ENCODE peak calls at places on chromosome 7, in four cellular contexts. F, B, R and L are unnamed samples.

GRCh38 chr7:84647797-84648762 is 453.5 kb upstream of the SEMA3A start:
- DNase-seq in R (peak), F (no peak), B (peak), L (peak)

GRCh38 chr7:127231415-127231814 is 21.3 kb downstream of the GRM8 start:
- DNase-seq in F (no peak), R (no peak), B (no peak), L (no peak)

GRCh38 chr7:92758796-92759431 is 77.5 kb downstream of the CDK6 start:
- DNase-seq in R (no peak), B (peak), F (peak), L (no peak)

GRCh38 chr7:130426541-130426940 is 14.3 kb downstream of the CEP41 start:
- DNase-seq in F (no peak), R (no peak), B (no peak), L (peak)

GRCh38 chr7:134685250-134685649 is 38.6 kb downstream of the BPGM start:
- DNase-seq in B (no peak), R (no peak), F (no peak), L (peak)

GRCh38 chr7:155315977-155316376 is 18.3 kb downstream of the INSIG1 start:
- DNase-seq in R (no peak), B (no peak), F (no peak), L (no peak)

GRCh38 chr7:191105-192034 is 1.0 kb upstream of the FAM20C start:
- DNase-seq in F (peak), R (peak), B (peak), L (peak)

GRCh38 chr7:128809363-128809762 is 17.6 kb downstream of the CCDC136 start:
- DNase-seq in B (no peak), F (no peak), R (no peak), L (no peak)

GRCh38 chr7:127943541-127944521 is 87.4 kb downstream of the LRRC4 start:
- DNase-seq in R (peak), F (peak), B (peak), L (no peak)

GRCh38 chr7:81929386-81929785 is 159.5 kb upstream of the HGF start:
- DNase-seq in B (peak), R (no peak), F (no peak), L (no peak)

GRCh38 chr7:36651404-36651803 is 72.9 kb downstream of the AOAH start:
- DNase-seq in F (no peak), B (peak), R (peak), L (no peak)

GRCh38 chr7:117737882-117738281 is 135.4 kb downstream of the CTTNBP2 start:
- DNase-seq in F (no peak), B (no peak), R (no peak), L (no peak)

GRCh38 chr7:85001493-85002345 is 185.1 kb downstream of the SEMA3D start:
- DNase-seq in R (no peak), F (no peak), B (no peak), L (no peak)

GRCh38 chr7:44977304-44977858 is 1.4 kb downstream of the MYO1G start:
- DNase-seq in R (no peak), F (no peak), B (no peak), L (no peak)

GRCh38 chr7:81492910-81493309 is 276.9 kb downstream of the HGF start:
- DNase-seq in F (no peak), B (no peak), R (no peak), L (no peak)

GRCh38 chr7:44634839-44635591 is 28.6 kb downstream of the OGDH start:
- DNase-seq in B (no peak), F (no peak), R (no peak), L (peak)

GRCh38 chr7:5237286-5237685 is 45.5 kb upstream of the SLC29A4 start:
- DNase-seq in R (peak), F (no peak), B (peak), L (no peak)

GRCh38 chr7:74064696-74065095 is 18.9 kb upstream of the LIMK1 start:
- DNase-seq in B (no peak), R (no peak), F (no peak), L (no peak)

GRCh38 chr7:138089080-138089901 is 13.0 kb downstream of the AKR1D1 start:
- DNase-seq in B (peak), R (peak), F (no peak), L (no peak)

GRCh38 chr7:30433506-30433905 is 45.1 kb downstream of the NOD1 start:
- DNase-seq in R (no peak), B (no peak), F (no peak), L (no peak)

GRCh38 chr7:106717997-106718871 is 57.3 kb upstream of the CCDC71L start:
- DNase-seq in F (no peak), R (peak), B (peak), L (peak)

GRCh38 chr7:45469103-45469502 is 105.1 kb upstream of the ADCY1 start:
- DNase-seq in B (peak), R (no peak), F (no peak), L (no peak)

GRCh38 chr7:92994889-92995288 is 122.9 kb downstream of the SAMD9 start:
- DNase-seq in F (no peak), B (no peak), R (no peak), L (no peak)

GRCh38 chr7:44534501-44534900 is 6.6 kb downstream of the NPC1L1 start:
- DNase-seq in B (no peak), F (peak), R (peak), L (peak)

GRCh38 chr7:98135984-98136383 is 29.3 kb downstream of the LMTK2 start:
- DNase-seq in B (no peak), R (no peak), F (no peak), L (no peak)

GRCh38 chr7:1703475-1704325 is 33.6 kb downstream of the ELFN1 start:
- DNase-seq in R (no peak), F (peak), B (no peak), L (no peak)

GRCh38 chr7:107995184-107996071 is 7.5 kb downstream of the LAMB1 start:
- DNase-seq in B (peak), R (peak), F (peak), L (peak)

GRCh38 chr7:50725774-50726173 is 56.9 kb downstream of the GRB10 start:
- DNase-seq in B (no peak), R (no peak), F (no peak), L (peak)
- H3K4me3 ChIP-seq in B (no peak), R (no peak), F (no peak), L (no peak)

GRCh38 chr7:157685430-157686284 is 348.9 kb downstream of the DNAJB6 start:
- DNase-seq in R (no peak), B (no peak), F (peak), L (no peak)
- TF ChIP-seq EZH2 in R (no peak), B (peak), F (peak), L (no peak)

DNA sequence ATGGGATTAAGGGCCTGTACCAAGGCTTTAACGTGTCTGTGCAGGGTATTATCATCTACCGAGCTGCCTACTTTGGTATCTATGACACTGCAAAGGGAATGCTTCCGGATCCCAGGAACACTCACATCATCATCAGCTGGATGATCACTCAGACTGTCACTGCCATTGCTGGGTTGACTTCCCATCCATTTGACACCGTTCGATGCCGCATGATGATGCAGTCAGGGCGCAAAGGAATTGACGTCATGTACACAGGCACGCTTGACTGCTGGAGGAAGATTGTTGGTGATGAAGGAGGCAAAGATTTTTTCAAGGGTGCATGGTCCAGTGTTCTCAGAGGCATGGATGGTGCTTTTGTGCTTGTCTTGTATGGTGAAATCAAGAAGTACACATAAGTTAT is 18.2 kb downstream of the LSM5 start:
- DNase-seq in R (no peak), F (no peak), B (no peak), L (no peak)
- H3K4me2 ChIP-seq in R (no peak), F (no peak), B (no peak), L (no peak)

GRCh38 chr7:2927592-2927991 is 83.5 kb upstream of the GNA12 start:
- DNase-seq in R (no peak), B (no peak), F (no peak), L (no peak)
- H3K4me3 ChIP-seq in R (no peak), B (no peak), F (no peak), L (no peak)

DNA sequence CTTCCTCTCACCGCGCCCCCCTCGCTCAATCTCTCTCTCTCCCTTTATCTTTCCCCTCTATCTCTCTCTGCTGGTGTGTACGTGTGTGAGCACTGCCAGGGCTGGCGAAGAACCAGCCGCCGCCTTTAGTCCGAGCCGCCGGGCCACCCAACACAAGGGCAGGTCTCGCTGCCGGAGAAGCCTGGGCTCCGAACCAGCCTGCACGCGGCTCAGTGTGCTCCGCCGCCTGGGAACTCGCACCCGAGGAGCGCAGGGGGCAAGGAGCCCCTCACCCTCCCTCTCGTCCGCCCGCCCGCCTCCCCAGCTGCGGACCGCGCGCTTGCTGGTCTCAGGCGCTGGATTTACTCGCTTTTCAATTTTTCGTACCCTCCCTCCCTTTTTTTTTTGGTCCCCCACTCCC is 1.7 kb downstream of the NXPH1 start:
- DNase-seq in B (no peak), F (peak), R (no peak), L (no peak)
- TF ChIP-seq EZH2 in B (peak), F (peak), R (no peak), L (no peak)

GRCh38 chr7:90655566-90655965 is 59.4 kb downstream of the CDK14 start:
- DNase-seq in B (peak), R (peak), F (no peak), L (peak)
- H3K4me2 ChIP-seq in B (peak), R (peak), F (no peak), L (peak)